ENCODE peak calls at places on chromosomes 11 and 22, in nine cellular contexts. One of them, this sample, is unnamed.

GRCh38 chr11:79078999-79079398 is 361.8 kb downstream of the TENM4 start:
- ATAC-seq in HepG2: no peak
- ATAC-seq in body of pancreas: peak
- ATAC-seq in activated CD8-positive, alpha-beta T cell treated with anti-CD3 and anti-CD28 coated beads, Interleukin-2, amount 10 ng/mL, durations not matched to agents 7 days and 5 days: no peak
- ATAC-seq in activated naive CD8-positive, alpha-beta T cell treated with anti-CD3 and anti-CD28 coated beads, Interleukin-2, amount 50 U/mL, for 24 hours: no peak
- ATAC-seq in left cardiac atrium: peak
- ATAC-seq in activated CD8-positive, alpha-beta memory T cell treated with anti-CD3 and anti-CD28 coated beads, Interleukin-2, amount 10 ng/mL, durations not matched to agents 7 days and 5 days: no peak
- ATAC-seq in omental fat pad: no peak
- ATAC-seq in PC-3: no peak
- ATAC-seq in this sample: no peak

GRCh38 chr11:79018371-79018849 is 422.4 kb downstream of the TENM4 start:
- ATAC-seq in left cardiac atrium: peak
- ATAC-seq in body of pancreas: no peak
- ATAC-seq in omental fat pad: peak
- ATAC-seq in activated naive CD8-positive, alpha-beta T cell treated with anti-CD3 and anti-CD28 coated beads, Interleukin-2, amount 50 U/mL, for 24 hours: peak
- ATAC-seq in activated CD8-positive, alpha-beta T cell treated with anti-CD3 and anti-CD28 coated beads, Interleukin-2, amount 10 ng/mL, durations not matched to agents 7 days and 5 days: no peak
- ATAC-seq in HepG2: no peak
- ATAC-seq in PC-3: peak
- ATAC-seq in activated CD8-positive, alpha-beta memory T cell treated with anti-CD3 and anti-CD28 coated beads, Interleukin-2, amount 10 ng/mL, durations not matched to agents 7 days and 5 days: no peak
- ATAC-seq in this sample: peak

GRCh38 chr11:102929966-102930365 is 25.6 kb downstream of the MMP13 start:
- ATAC-seq in activated naive CD8-positive, alpha-beta T cell treated with anti-CD3 and anti-CD28 coated beads, Interleukin-2, amount 50 U/mL, for 24 hours: no peak
- ATAC-seq in body of pancreas: peak
- ATAC-seq in activated CD8-positive, alpha-beta T cell treated with anti-CD3 and anti-CD28 coated beads, Interleukin-2, amount 10 ng/mL, durations not matched to agents 7 days and 5 days: no peak
- ATAC-seq in HepG2: no peak
- ATAC-seq in activated CD8-positive, alpha-beta memory T cell treated with anti-CD3 and anti-CD28 coated beads, Interleukin-2, amount 10 ng/mL, durations not matched to agents 7 days and 5 days: no peak
- ATAC-seq in left cardiac atrium: no peak
- ATAC-seq in omental fat pad: no peak
- ATAC-seq in PC-3: no peak
- ATAC-seq in this sample: no peak

GRCh38 chr11:4087551-4087950 is 7.0 kb upstream of the RRM1 start:
- ATAC-seq in HepG2: no peak
- ATAC-seq in activated CD8-positive, alpha-beta T cell treated with anti-CD3 and anti-CD28 coated beads, Interleukin-2, amount 10 ng/mL, durations not matched to agents 7 days and 5 days: no peak
- ATAC-seq in PC-3: no peak
- ATAC-seq in activated CD8-positive, alpha-beta memory T cell treated with anti-CD3 and anti-CD28 coated beads, Interleukin-2, amount 10 ng/mL, durations not matched to agents 7 days and 5 days: no peak
- ATAC-seq in body of pancreas: no peak
- ATAC-seq in activated naive CD8-positive, alpha-beta T cell treated with anti-CD3 and anti-CD28 coated beads, Interleukin-2, amount 50 U/mL, for 24 hours: no peak
- ATAC-seq in left cardiac atrium: no peak
- ATAC-seq in omental fat pad: no peak
- ATAC-seq in this sample: no peak

GRCh38 chr22:46107089-46107664 is 43.1 kb upstream of the PPARA start:
- ATAC-seq in PC-3: no peak
- ATAC-seq in activated CD8-positive, alpha-beta memory T cell treated with anti-CD3 and anti-CD28 coated beads, Interleukin-2, amount 10 ng/mL, durations not matched to agents 7 days and 5 days: no peak
- ATAC-seq in body of pancreas: peak
- ATAC-seq in activated naive CD8-positive, alpha-beta T cell treated with anti-CD3 and anti-CD28 coated beads, Interleukin-2, amount 50 U/mL, for 24 hours: no peak
- ATAC-seq in activated CD8-positive, alpha-beta T cell treated with anti-CD3 and anti-CD28 coated beads, Interleukin-2, amount 10 ng/mL, durations not matched to agents 7 days and 5 days: no peak
- ATAC-seq in left cardiac atrium: peak
- ATAC-seq in omental fat pad: no peak
- ATAC-seq in HepG2: no peak
- ATAC-seq in this sample: no peak

GRCh38 chr22:32265882-32266767 is 11.0 kb upstream of the SLC5A4 start:
- ATAC-seq in HepG2: peak
- ATAC-seq in left cardiac atrium: peak
- ATAC-seq in body of pancreas: peak
- ATAC-seq in activated naive CD8-positive, alpha-beta T cell treated with anti-CD3 and anti-CD28 coated beads, Interleukin-2, amount 50 U/mL, for 24 hours: peak
- ATAC-seq in activated CD8-positive, alpha-beta T cell treated with anti-CD3 and anti-CD28 coated beads, Interleukin-2, amount 10 ng/mL, durations not matched to agents 7 days and 5 days: peak
- ATAC-seq in activated CD8-positive, alpha-beta memory T cell treated with anti-CD3 and anti-CD28 coated beads, Interleukin-2, amount 10 ng/mL, durations not matched to agents 7 days and 5 days: peak
- ATAC-seq in PC-3: peak
- ATAC-seq in omental fat pad: peak
- ATAC-seq in this sample: peak

GRCh38 chr11:107785401-107785800 is 73.2 kb downstream of the SLC35F2 start:
- ATAC-seq in omental fat pad: peak
- ATAC-seq in left cardiac atrium: no peak
- ATAC-seq in HepG2: no peak
- ATAC-seq in activated CD8-positive, alpha-beta memory T cell treated with anti-CD3 and anti-CD28 coated beads, Interleukin-2, amount 10 ng/mL, durations not matched to agents 7 days and 5 days: no peak
- ATAC-seq in activated naive CD8-positive, alpha-beta T cell treated with anti-CD3 and anti-CD28 coated beads, Interleukin-2, amount 50 U/mL, for 24 hours: peak
- ATAC-seq in activated CD8-positive, alpha-beta T cell treated with anti-CD3 and anti-CD28 coated beads, Interleukin-2, amount 10 ng/mL, durations not matched to agents 7 days and 5 days: no peak
- ATAC-seq in PC-3: no peak
- ATAC-seq in body of pancreas: no peak
- ATAC-seq in this sample: peak

GRCh38 chr11:70671611-70672010 is 273.3 kb downstream of the CTTN start:
- ATAC-seq in activated CD8-positive, alpha-beta T cell treated with anti-CD3 and anti-CD28 coated beads, Interleukin-2, amount 10 ng/mL, durations not matched to agents 7 days and 5 days: no peak
- ATAC-seq in left cardiac atrium: no peak
- ATAC-seq in activated CD8-positive, alpha-beta memory T cell treated with anti-CD3 and anti-CD28 coated beads, Interleukin-2, amount 10 ng/mL, durations not matched to agents 7 days and 5 days: no peak
- ATAC-seq in HepG2: no peak
- ATAC-seq in activated naive CD8-positive, alpha-beta T cell treated with anti-CD3 and anti-CD28 coated beads, Interleukin-2, amount 50 U/mL, for 24 hours: no peak
- ATAC-seq in PC-3: no peak
- ATAC-seq in body of pancreas: no peak
- ATAC-seq in omental fat pad: no peak
- ATAC-seq in this sample: no peak

GRCh38 chr22:24543068-24543675 is 11.8 kb downstream of the GUCD1 start:
- ATAC-seq in activated CD8-positive, alpha-beta memory T cell treated with anti-CD3 and anti-CD28 coated beads, Interleukin-2, amount 10 ng/mL, durations not matched to agents 7 days and 5 days: no peak
- ATAC-seq in activated naive CD8-positive, alpha-beta T cell treated with anti-CD3 and anti-CD28 coated beads, Interleukin-2, amount 50 U/mL, for 24 hours: no peak
- ATAC-seq in left cardiac atrium: no peak
- ATAC-seq in body of pancreas: no peak
- ATAC-seq in activated CD8-positive, alpha-beta T cell treated with anti-CD3 and anti-CD28 coated beads, Interleukin-2, amount 10 ng/mL, durations not matched to agents 7 days and 5 days: peak
- ATAC-seq in HepG2: no peak
- ATAC-seq in PC-3: no peak
- ATAC-seq in omental fat pad: no peak
- ATAC-seq in this sample: no peak